ENCODE peak calls at places on chromosome 22, in eight cellular contexts. V, Z, B, R, H, M, G and W are unnamed samples.

GRCh38 chr22:38843201-38843715 is 570 bp downstream of the NPTXR start:
- DNase-seq in V (peak), B (no peak), G (peak), Z (peak), R (peak), H (peak), M (peak), W (peak)

GRCh38 chr22:36237462-36238347 is 1.6 kb downstream of the APOL2 start:
- DNase-seq in Z (no peak), H (no peak), B (no peak), M (no peak), V (no peak), G (no peak), R (no peak), W (no peak)

GRCh38 chr22:27133951-27134664 is 476.7 kb downstream of the MIAT start:
- DNase-seq in V (no peak), B (no peak), Z (no peak), M (no peak), R (peak), G (peak), H (no peak), W (no peak)

GRCh38 chr22:23769321-23769965 is 1.7 kb upstream of the CHCHD10 start:
- DNase-seq in V (no peak), B (no peak), H (no peak), R (no peak), M (no peak), G (no peak), Z (no peak), W (no peak)

GRCh38 chr22:38572065-38572464 is 2.1 kb upstream of the DMC1 start:
- DNase-seq in M (peak), B (peak), Z (no peak), R (peak), H (peak), G (peak), V (no peak), W (no peak)

GRCh38 chr22:35367331-35367886 is 13.5 kb upstream of the HMOX1 start:
- DNase-seq in G (no peak), M (no peak), B (no peak), V (no peak), R (no peak), Z (no peak), H (no peak), W (no peak)

GRCh38 chr22:28883917-28884753 is 763 bp downstream of the ZNRF3 start:
- DNase-seq in Z (peak), R (peak), G (no peak), B (no peak), M (peak), V (peak), H (peak), W (no peak)

GRCh38 chr22:37616205-37617083 is 7.8 kb downstream of the GGA1 start:
- DNase-seq in G (no peak), B (no peak), R (no peak), V (no peak), Z (no peak), H (no peak), M (no peak), W (peak)

GRCh38 chr22:23457586-23457985 is 122.5 kb downstream of the IGLL1 start:
- DNase-seq in V (no peak), Z (no peak), H (no peak), M (no peak), B (no peak), R (no peak), G (no peak), W (no peak)

GRCh38 chr22:27752771-27753170 is 48.8 kb downstream of the MN1 start:
- DNase-seq in R (no peak), V (no peak), Z (no peak), M (no peak), G (no peak), H (no peak), B (no peak), W (no peak)

GRCh38 chr22:35854334-35854733 is 136.7 kb downstream of the APOL5 start:
- DNase-seq in M (no peak), Z (no peak), G (no peak), R (no peak), B (no peak), H (no peak), V (no peak), W (no peak)

GRCh38 chr22:30310881-30311771 is 15.6 kb downstream of the TBC1D10A start:
- DNase-seq in R (peak), B (no peak), M (no peak), H (no peak), V (no peak), Z (no peak), G (peak), W (no peak)

GRCh38 chr22:41772198-41772597 is 28.3 kb upstream of the CCDC134 start:
- DNase-seq in H (no peak), G (no peak), V (no peak), M (no peak), R (no peak), Z (no peak), B (no peak), W (no peak)

GRCh38 chr22:41949297-41949965 is 2.5 kb upstream of the CENPM start:
- DNase-seq in G (no peak), B (no peak), R (no peak), Z (no peak), H (no peak), V (no peak), M (no peak), W (no peak)

GRCh38 chr22:49166746-49167145 is 660.9 kb downstream of the BRD1 start:
- DNase-seq in G (no peak), M (no peak), H (no peak), R (no peak), V (no peak), B (no peak), Z (no peak), W (no peak)

GRCh38 chr22:45515678-45516077 is 13.0 kb downstream of the FBLN1 start:
- DNase-seq in G (no peak), M (no peak), V (no peak), B (no peak), Z (no peak), H (no peak), R (no peak), W (no peak)

GRCh38 chr22:37588540-37589215 is 8.8 kb upstream of the LGALS2 start:
- DNase-seq in Z (no peak), G (no peak), H (no peak), M (no peak), R (no peak), B (no peak), V (no peak), W (no peak)

GRCh38 chr22:18970948-18971315 is 34.8 kb upstream of the PRODH start:
- DNase-seq in M (no peak), R (no peak), Z (no peak), G (no peak), B (no peak), V (no peak), H (no peak), W (no peak)